ENCODE peak calls at places on chromosomes 3 and 15, in eight cellular contexts. J is KG1, W is neural crest cell, N is ACHN, T is left ventricle myocardium superior, C is GM12891, M is retinal pigment epithelial cell, V is Peyer's patch. G is an unnamed sample.

GRCh38 chr3:157127831-157128767 is 31.8 kb downstream of the CCNL1 start:
- DNase-seq in T (peak), W (no peak), M (peak), J (no peak), V (peak), N (peak), C (no peak), G (no peak)

GRCh38 chr3:58564456-58565160 is 12.6 kb downstream of the FAM107A start:
- DNase-seq in T (no peak), J (no peak), N (peak), C (no peak), V (peak), W (no peak), M (peak), G (no peak)

GRCh38 chr3:47250309-47251060 is 32.1 kb downstream of the KIF9 start:
- DNase-seq in J (no peak), T (peak), N (peak), C (no peak), V (no peak), M (no peak), W (no peak), G (no peak)

GRCh38 chr3:161770532-161771386 is 274.2 kb downstream of the OTOL1 start:
- DNase-seq in M (no peak), W (no peak), C (no peak), J (peak), V (no peak), N (no peak), T (no peak), G (peak)

GRCh38 chr3:128945041-128945877 is 48.6 kb downstream of the CFAP92 start:
- DNase-seq in W (no peak), V (no peak), T (no peak), C (no peak), N (no peak), J (no peak), M (no peak), G (no peak)

GRCh38 chr15:72272213-72272996 is at the start of gene PARP6:
- DNase-seq in V (peak), N (peak), J (peak), M (peak), T (peak), W (peak), C (peak), G (peak)

GRCh38 chr3:187743195-187744141 is 1.8 kb downstream of the BCL6 start:
- DNase-seq in W (peak), T (peak), J (no peak), C (no peak), N (peak), M (no peak), V (peak), G (no peak)

GRCh38 chr3:53081318-53081717 is 35.4 kb upstream of the SFMBT1 start:
- DNase-seq in J (no peak), W (no peak), N (no peak), T (no peak), V (peak), C (no peak), M (no peak), G (no peak)

GRCh38 chr3:86733257-86733656 is 257.7 kb downstream of the VGLL3 start:
- DNase-seq in J (no peak), V (no peak), W (no peak), T (no peak), C (no peak), M (no peak), N (no peak), G (no peak)

GRCh38 chr15:98981851-98982722 is 25.5 kb downstream of the PGPEP1L start:
- DNase-seq in T (no peak), V (no peak), C (no peak), J (no peak), N (no peak), M (no peak), W (no peak), G (no peak)

GRCh38 chr3:27202959-27203358 is 166.2 kb downstream of the NEK10 start:
- DNase-seq in V (no peak), C (no peak), W (no peak), J (no peak), T (no peak), N (no peak), M (no peak), G (no peak)

GRCh38 chr3:14525685-14526631 is 14.2 kb downstream of the GRIP2 start:
- DNase-seq in N (no peak), C (no peak), M (no peak), V (no peak), J (no peak), W (no peak), T (no peak), G (no peak)

GRCh38 chr3:87798567-87798947 is 260.2 kb downstream of the CGGBP1 start:
- DNase-seq in M (no peak), C (no peak), N (no peak), T (no peak), V (no peak), W (no peak), J (no peak), G (no peak)

GRCh38 chr15:67857220-67857619 is 17.4 kb upstream of the RNU6-1 start:
- DNase-seq in T (no peak), M (no peak), J (no peak), C (no peak), V (no peak), W (no peak), N (no peak), G (no peak)

GRCh38 chr3:41710646-41711388 is 251.1 kb downstream of the ULK4 start:
- DNase-seq in T (no peak), C (no peak), W (no peak), J (no peak), V (no peak), M (peak), N (peak), G (no peak)

GRCh38 chr3:66390013-66390412 is 110.8 kb downstream of the LRIG1 start:
- DNase-seq in W (no peak), M (no peak), J (no peak), N (no peak), T (no peak), C (no peak), V (no peak), G (no peak)

GRCh38 chr3:71733319-71733718 is 8.1 kb upstream of the EIF4E3 start:
- DNase-seq in V (no peak), W (no peak), J (no peak), C (no peak), N (no peak), T (no peak), M (no peak), G (no peak)

GRCh38 chr3:169914321-169914720 is 2.9 kb downstream of the SAMD7 start:
- DNase-seq in V (no peak), J (no peak), W (no peak), T (no peak), M (peak), C (no peak), N (no peak), G (no peak)

GRCh38 chr15:101482526-101483371 is 6.8 kb downstream of the PCSK6 start:
- DNase-seq in N (no peak), V (no peak), W (no peak), T (peak), J (no peak), M (no peak), C (no peak), G (no peak)

GRCh38 chr15:88648357-88649214 is 9.8 kb downstream of the ISG20 start:
- DNase-seq in M (peak), W (no peak), N (no peak), J (no peak), T (no peak), C (no peak), V (peak), G (no peak)

GRCh38 chr3:107928084-107928445 is 162.8 kb downstream of the CD47 start:
- DNase-seq in W (no peak), J (no peak), N (no peak), V (no peak), T (no peak), M (no peak), C (peak), G (no peak)

GRCh38 chr15:69760263-69760855 is 307.7 kb downstream of the RPLP1 start:
- DNase-seq in T (no peak), J (no peak), W (no peak), V (no peak), M (peak), N (no peak), C (no peak), G (peak)

GRCh38 chr15:101827257-101827656 is 15.3 kb downstream of the OR4F15 start:
- DNase-seq in V (no peak), T (no peak), C (no peak), W (no peak), M (no peak), N (no peak), J (no peak), G (no peak)

GRCh38 chr3:188282871-188283270 is 128.9 kb downstream of the LPP start:
- DNase-seq in C (no peak), J (no peak), V (no peak), W (no peak), N (no peak), T (no peak), M (no peak), G (no peak)

GRCh38 chr3:60417590-60417989 is 833.7 kb downstream of the FHIT start:
- DNase-seq in C (no peak), W (no peak), M (no peak), T (no peak), J (no peak), N (no peak), V (no peak), G (no peak)

GRCh38 chr15:48265145-48265544 is 59.0 kb downstream of the SLC12A1 start:
- DNase-seq in N (no peak), V (no peak), J (no peak), C (no peak), T (no peak), W (no peak), M (no peak), G (no peak)

GRCh38 chr3:39052613-39053012 is 797 bp downstream of the WDR48 start:
- DNase-seq in V (no peak), W (no peak), C (no peak), T (no peak), J (no peak), M (no peak), N (peak), G (no peak)

GRCh38 chr3:9897408-9898372 is 5.0 kb upstream of the IL17RE start:
- DNase-seq in J (no peak), T (no peak), N (peak), W (no peak), V (peak), C (no peak), M (no peak), G (no peak)

GRCh38 chr15:85865070-85865684 is 70.5 kb upstream of the KLHL25 start:
- DNase-seq in C (no peak), W (peak), M (peak), N (peak), J (no peak), T (peak), V (no peak), G (no peak)

GRCh38 chr3:129320261-129320660 is 41.6 kb downstream of the HMCES start:
- DNase-seq in T (no peak), J (no peak), V (no peak), W (no peak), M (no peak), N (no peak), C (no peak), G (no peak)

GRCh38 chr3:181711325-181712135 is at the start of gene SOX2:
- DNase-seq in M (no peak), V (no peak), J (no peak), T (peak), C (peak), W (peak), N (peak), G (no peak)

GRCh38 chr3:62529230-62529629 is 155.9 kb upstream of the FEZF2 start:
- DNase-seq in W (peak), V (no peak), T (peak), N (peak), M (no peak), J (no peak), C (no peak), G (no peak)

GRCh38 chr3:178623666-178624255 is 87.5 kb downstream of the KCNMB2 start:
- DNase-seq in N (no peak), V (no peak), W (no peak), T (no peak), M (peak), C (no peak), J (no peak), G (no peak)

GRCh38 chr15:58639992-58640391 is 109.5 kb downstream of the ADAM10 start:
- DNase-seq in V (no peak), W (no peak), T (no peak), C (no peak), M (no peak), J (no peak), N (no peak), G (no peak)

GRCh38 chr15:52115598-52116427 is 3.2 kb upstream of the BCL2L10 start:
- DNase-seq in V (no peak), M (no peak), T (no peak), J (no peak), W (no peak), C (no peak), N (peak), G (no peak)

GRCh38 chr3:169772530-169772950 is 656 bp upstream of the MYNN start:
- DNase-seq in T (peak), J (peak), C (no peak), V (peak), M (peak), N (peak), W (peak), G (peak)

G was measured in GF-D8.